ENCODE peak calls at places on chromosome X, in seven cellular contexts. U, K, X, N, A, S and W are unnamed samples.

GRCh38 chrX:44433556-44433955 is 90.1 kb upstream of the EFHC2 start:
- DNase-seq in U (no peak), K (no peak), X (no peak), N (no peak), A (no peak), S (no peak), W (no peak)

GRCh38 chrX:69297521-69297920 is 132.3 kb upstream of the PJA1 start:
- DNase-seq in U (no peak), K (no peak), X (no peak), N (no peak), A (no peak), S (no peak), W (no peak)

GRCh38 chrX:17632942-17633341 is 104.4 kb upstream of the SCML1 start:
- DNase-seq in U (peak), K (no peak), X (no peak), N (no peak), A (no peak), S (no peak), W (no peak)

GRCh38 chrX:50157545-50158125 is 43.2 kb downstream of the AKAP4 start:
- DNase-seq in U (no peak), K (no peak), X (no peak), N (no peak), A (peak), S (no peak), W (no peak)

GRCh38 chrX:130091976-130092522 is 18.2 kb downstream of the ELF4 start:
- DNase-seq in U (no peak), K (peak), X (peak), N (peak), A (no peak), S (no peak), W (no peak)

GRCh38 chrX:6849711-6850415 is 297.6 kb upstream of the STS start:
- DNase-seq in U (peak), K (no peak), X (peak), N (peak), A (peak), S (no peak), W (no peak)

GRCh38 chrX:853304-853703 is 222.7 kb downstream of the SHOX start:
- DNase-seq in U (no peak), K (no peak), X (no peak), N (no peak), A (no peak), S (no peak), W (no peak)

GRCh38 chrX:93242897-93243296 is 430.5 kb downstream of the NAP1L3 start:
- DNase-seq in U (no peak), K (no peak), X (no peak), N (no peak), A (no peak), S (no peak), W (no peak)

GRCh38 chrX:65598559-65599147 is 64.1 kb upstream of the LAS1L start:
- DNase-seq in U (no peak), K (no peak), X (no peak), N (no peak), A (no peak), S (no peak), W (no peak)

GRCh38 chrX:52923781-52924241 is 26.7 kb downstream of the FAM156B start:
- DNase-seq in U (peak), K (no peak), X (peak), N (no peak), A (peak), S (no peak), W (no peak)

GRCh38 chrX:10900585-10901289 is 210.4 kb upstream of the HCCS start:
- DNase-seq in U (peak), K (no peak), X (peak), N (peak), A (peak), S (no peak), W (no peak)

GRCh38 chrX:39816871-39817731 is 280.7 kb downstream of the BCOR start:
- DNase-seq in U (peak), K (peak), X (no peak), N (peak), A (peak), S (peak), W (no peak)

GRCh38 chrX:1099146-1099770 is 113.2 kb downstream of the CRLF2 start:
- DNase-seq in U (no peak), K (no peak), X (no peak), N (no peak), A (no peak), S (no peak), W (no peak)

GRCh38 chrX:67546496-67547423 is 2.9 kb downstream of the AR start:
- DNase-seq in U (no peak), K (peak), X (no peak), N (peak), A (peak), S (peak), W (no peak)
- H3K18ac ChIP-seq in U (no peak), K (no peak), X (no peak), N (no peak), A (peak), S (no peak), W (no peak)

GRCh38 chrX:48920713-48921104 is 1.9 kb upstream of the PIM2 start:
- DNase-seq in U (no peak), K (no peak), X (no peak), N (peak), A (no peak), S (no peak), W (no peak)
- H3K4me2 ChIP-seq in U (no peak), K (peak), X (no peak), N (no peak), A (no peak), S (peak), W (no peak)

GRCh38 chrX:114181195-114181594 is 402.7 kb upstream of the HTR2C start:
- DNase-seq in U (no peak), K (no peak), X (no peak), N (no peak), A (no peak), S (no peak), W (no peak)
- H3K18ac ChIP-seq in U (no peak), K (no peak), X (no peak), N (no peak), A (no peak), S (no peak), W (no peak)

GRCh38 chrX:154436290-154436596 is 711 bp upstream of the GDI1 start:
- DNase-seq in U (no peak), K (no peak), X (no peak), N (no peak), A (no peak), S (no peak), W (no peak)
- H3K4me2 ChIP-seq in U (peak), K (peak), X (peak), N (peak), A (peak), S (peak), W (peak)